ENCODE peak calls at places on chromosome 21, in six cellular contexts. N, Z, K, B, Y and L are unnamed samples.

GRCh38 chr21:26148071-26148470 is 22.5 kb downstream of the APP start:
- DNase-seq in N (no peak), Z (no peak), K (no peak), B (no peak), Y (no peak), L (peak; percentile 61)

GRCh38 chr21:25578070-25578961 is 29.0 kb downstream of the MRPL39 start:
- DNase-seq in N (no peak), Z (no peak), K (peak; percentile 6), B (peak; percentile 63), Y (no peak), L (no peak)

GRCh38 chr21:46188226-46189212 is 4.3 kb upstream of the SPATC1L start:
- DNase-seq in N (peak; percentile 28), Z (no peak), K (peak; percentile 55), B (no peak), Y (peak; percentile 89), L (no peak)

GRCh38 chr21:15422761-15423160 is 307.0 kb upstream of the USP25 start:
- DNase-seq in N (no peak), Z (no peak), K (no peak), B (no peak), Y (no peak), L (no peak)

GRCh38 chr21:30988706-30989105 is 49.6 kb downstream of the KRTAP19-8 start:
- DNase-seq in N (no peak), Z (no peak), K (no peak), B (no peak), Y (no peak), L (no peak)

GRCh38 chr21:42749226-42749625 is 95.8 kb downstream of the PDE9A start:
- DNase-seq in N (no peak), Z (no peak), K (no peak), B (no peak), Y (no peak), L (no peak)

GRCh38 chr21:43731891-43732711 is 13.2 kb downstream of the PDXK start:
- DNase-seq in N (no peak), Z (no peak), K (no peak), B (no peak), Y (no peak), L (no peak)

GRCh38 chr21:26032263-26032662 is 138.3 kb downstream of the APP start:
- DNase-seq in N (no peak), Z (no peak), K (no peak), B (no peak), Y (no peak), L (no peak)

GRCh38 chr21:41851090-41851790 is 27.9 kb downstream of the PRDM15 start:
- DNase-seq in N (no peak), Z (no peak), K (no peak), B (no peak), Y (no peak), L (no peak)

DNA sequence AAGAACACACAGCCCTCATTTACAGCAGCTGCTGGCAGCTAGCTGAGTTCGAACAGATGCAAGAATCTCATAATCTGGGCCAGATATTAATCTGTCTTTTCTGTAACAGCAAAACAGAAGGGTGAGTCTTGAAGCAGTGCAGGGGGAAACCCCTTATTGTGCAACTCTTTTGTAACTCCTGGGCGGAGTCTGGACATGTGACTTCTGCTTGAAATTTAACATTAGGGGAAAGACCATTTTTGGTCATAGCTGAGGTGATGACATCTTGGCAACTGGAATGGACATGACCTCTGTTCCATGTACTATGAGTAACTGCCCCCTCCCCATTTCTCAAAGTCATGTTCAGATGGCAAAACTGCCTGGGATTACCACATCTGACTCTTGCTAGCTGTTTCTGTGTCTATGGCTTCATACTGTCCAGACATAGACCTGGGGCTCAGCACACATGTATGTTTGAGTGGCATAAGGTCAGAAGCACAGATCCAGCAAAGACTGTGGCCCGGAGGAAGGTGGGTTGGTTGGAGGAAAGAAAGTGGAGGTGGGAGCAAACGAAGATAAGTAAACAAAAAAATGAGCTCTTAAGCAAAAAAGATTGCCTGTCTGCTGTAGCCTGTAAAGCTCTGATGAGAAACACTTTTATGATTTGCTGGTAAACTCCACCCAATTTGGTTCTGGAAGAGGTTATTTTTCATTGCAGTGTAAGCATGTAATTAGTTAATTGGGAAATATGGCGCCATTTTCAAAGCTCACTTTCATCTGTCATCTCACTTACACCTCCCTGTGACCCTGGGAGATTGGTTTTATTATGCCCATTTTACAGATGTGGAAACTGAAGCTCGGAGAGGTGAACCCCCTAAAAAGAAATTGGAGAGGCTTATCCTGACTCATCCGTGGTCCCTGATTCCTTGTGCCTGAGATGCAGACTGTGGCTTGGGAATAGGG is 26.1 kb downstream of the ETS2 start:
- DNase-seq in N (peak; percentile 35), Z (no peak), K (peak; percentile 91), B (peak; percentile 40), Y (peak; percentile 52), L (no peak)
- TF ChIP-seq MAX in N (no peak), Z (no peak), K (peak; percentile 42), B (no peak), Y (no peak), L (no peak)

DNA sequence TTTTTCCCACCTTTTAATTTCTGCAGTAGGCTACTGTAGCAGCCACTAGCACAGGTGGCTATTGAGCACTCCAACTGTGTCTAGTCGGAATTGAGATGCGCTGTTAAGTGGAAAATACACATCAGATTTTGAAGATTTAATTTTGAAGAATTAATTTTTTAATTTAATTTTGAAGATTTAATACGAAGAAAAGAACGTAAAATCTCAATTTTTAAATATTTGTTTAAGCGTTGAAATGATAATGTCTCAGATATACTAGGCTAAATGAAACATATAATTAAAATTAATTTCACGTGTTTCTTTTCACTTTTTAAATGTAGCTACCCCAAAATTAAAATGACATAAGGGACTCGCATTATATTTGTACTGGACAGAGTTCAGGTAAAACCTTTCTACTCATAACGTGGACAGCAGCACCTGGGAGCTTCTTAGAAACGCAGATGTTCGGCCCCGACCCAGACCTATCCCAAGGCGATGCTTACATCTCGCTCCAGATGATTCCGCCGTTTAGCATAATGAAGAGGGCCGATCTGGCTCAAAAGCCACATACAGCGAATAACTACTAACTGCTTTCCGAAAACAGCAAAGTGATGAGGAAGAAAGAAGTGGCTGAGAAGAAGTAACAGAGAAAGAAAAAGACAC is 723 bp downstream of the CRYZL1 start:
- DNase-seq in N (peak; percentile 4), Z (no peak), K (no peak), B (no peak), Y (peak; percentile 23), L (no peak)
- TF ChIP-seq SP1 in N (no peak), Z (no peak), K (no peak), B (no peak), Y (no peak), L (no peak)

DNA sequence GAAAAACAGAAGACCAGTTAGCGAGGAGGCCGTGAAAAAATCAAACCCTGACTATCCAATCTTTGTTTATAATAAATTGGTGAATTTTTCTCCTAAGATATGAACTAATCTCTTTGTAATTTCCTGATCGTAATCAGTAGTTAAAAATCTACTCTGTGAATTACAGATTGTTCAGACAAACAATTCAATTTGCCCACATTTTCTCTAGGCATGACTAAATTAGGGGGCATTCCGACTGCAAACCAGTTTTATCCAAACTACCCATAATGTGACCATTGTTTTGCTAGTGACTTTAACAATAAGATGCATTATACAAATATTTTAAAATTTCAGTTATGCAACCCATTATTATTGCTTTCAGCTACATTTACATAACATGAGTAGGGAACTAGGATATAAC is 546.9 kb upstream of the ADAMTS5 start:
- DNase-seq in N (no peak), Z (no peak), K (no peak), B (no peak), Y (no peak), L (no peak)
- TF ChIP-seq MAX in N (no peak), Z (no peak), K (no peak), B (no peak), Y (no peak), L (no peak)

GRCh38 chr21:37937668-37938067 is 21.4 kb upstream of the KCNJ6 start:
- DNase-seq in N (no peak), Z (no peak), K (no peak), B (no peak), Y (no peak), L (no peak)
- TF ChIP-seq SP1 in N (no peak), Z (no peak), K (no peak), B (no peak), Y (no peak), L (no peak)

DNA sequence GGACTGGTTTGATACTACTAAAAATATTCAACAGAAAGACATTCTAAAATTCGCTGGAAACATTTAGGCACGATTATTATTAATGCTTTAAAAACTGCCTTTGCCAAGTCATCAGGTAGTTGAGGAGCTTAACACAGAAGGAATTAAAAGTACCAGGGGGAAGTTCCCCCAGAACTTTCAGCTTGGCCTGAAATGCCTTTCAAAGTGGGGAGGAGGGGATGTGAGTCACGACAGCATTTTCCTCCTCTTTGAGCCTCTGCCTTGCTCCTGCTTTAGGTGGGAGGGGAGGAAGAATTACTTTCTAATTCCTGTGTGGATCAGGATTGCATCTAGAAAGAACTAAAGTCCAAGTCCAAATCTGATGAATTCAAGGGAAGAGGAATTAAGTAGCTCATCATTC is 183.6 kb downstream of the CLIC6 start:
- DNase-seq in N (no peak), Z (no peak), K (no peak), B (no peak), Y (no peak), L (no peak)
- TF ChIP-seq MAX in N (no peak), Z (no peak), K (no peak), B (no peak), Y (no peak), L (no peak)

GRCh38 chr21:32422064-32422463 is 9.6 kb downstream of the EVA1C start:
- DNase-seq in N (no peak), Z (no peak), K (no peak), B (no peak), Y (no peak), L (no peak)
- TF ChIP-seq SP1 in N (no peak), Z (no peak), K (no peak), B (no peak), Y (no peak), L (no peak)

GRCh38 chr21:44883250-44883649 is 9.8 kb upstream of the PTTG1IP start:
- DNase-seq in N (no peak), Z (no peak), K (no peak), B (no peak), Y (no peak), L (no peak)
- TF ChIP-seq MAX in N (no peak), Z (no peak), K (no peak), B (no peak), Y (no peak), L (no peak)

DNA sequence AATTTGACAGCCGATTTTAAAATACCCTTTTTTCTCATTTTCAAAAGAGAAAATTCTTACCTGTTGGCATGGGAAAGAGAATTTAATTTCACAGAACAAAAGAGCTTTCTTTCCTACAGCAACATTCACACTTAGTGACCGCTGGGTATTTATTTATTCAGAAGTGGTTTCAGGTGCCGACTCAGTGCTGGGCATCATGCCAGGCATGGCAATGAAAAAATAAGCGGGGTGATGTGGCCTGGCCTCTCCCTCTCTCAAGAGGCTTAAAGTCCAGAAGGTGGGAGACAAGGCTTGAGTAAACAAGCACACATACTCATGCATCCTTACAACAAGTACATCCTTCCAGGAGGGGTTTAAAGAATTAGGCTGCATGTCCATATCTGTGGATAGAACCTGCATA is 4.1 kb upstream of the PCP4 start:
- DNase-seq in N (no peak), Z (no peak), K (no peak), B (no peak), Y (no peak), L (no peak)
- TF ChIP-seq SP1 in N (no peak), Z (no peak), K (no peak), B (no peak), Y (no peak), L (no peak)

GRCh38 chr21:29376556-29376955 is 77.8 kb downstream of the BACH1 start:
- DNase-seq in N (peak; percentile 39), Z (peak; percentile 67), K (peak; percentile 47), B (no peak), Y (peak; percentile 59), L (peak; percentile 68)
- TF ChIP-seq MAX in N (no peak), Z (no peak), K (no peak), B (no peak), Y (no peak), L (no peak)